ENCODE peak calls at places on chromosomes 11 and 22, in nine cellular contexts. J, E, U, B, N, V, K, C and D are unnamed samples.

GRCh38 chr11:76114238-76114637 is 92.1 kb downstream of the WNT11 start:
- DNase-seq in J (no peak), N (no peak), B (no peak), V (no peak), E (no peak), K (no peak), C (no peak), U (no peak), D (no peak)

GRCh38 chr11:36391062-36391461 is 95.0 kb downstream of the PRR5L start:
- DNase-seq in V (no peak), J (no peak), K (no peak), B (no peak), N (no peak), C (no peak), E (no peak), U (peak; percentile 56), D (no peak)

GRCh38 chr11:65695459-65696241 is 16.4 kb upstream of the KAT5 start:
- DNase-seq in N (no peak), B (peak; percentile 51), U (peak; percentile 72), V (no peak), J (no peak), E (no peak), K (peak; percentile 19), C (no peak), D (no peak)

GRCh38 chr22:35887296-35887875 is 141.2 kb downstream of the RBFOX2 start:
- DNase-seq in E (no peak), B (no peak), J (no peak), C (no peak), N (no peak), V (no peak), U (no peak), K (no peak), D (peak; percentile 13)

GRCh38 chr11:75583710-75584658 is 21.9 kb downstream of the SERPINH1 start:
- DNase-seq in B (peak; percentile 79), U (peak; percentile 94), E (no peak), K (peak; percentile 62), C (no peak), N (no peak), V (peak; percentile 82), J (no peak), D (no peak)

GRCh38 chr11:86954288-86955110 is 696 bp downstream of the FZD4 start:
- DNase-seq in N (no peak), E (no peak), C (no peak), V (peak; percentile 64), U (peak; percentile 80), K (no peak), J (no peak), B (no peak), D (no peak)

GRCh38 chr22:43446881-43447280 is 35.1 kb downstream of the MPPED1 start:
- DNase-seq in C (no peak), B (no peak), V (no peak), J (no peak), U (no peak), N (no peak), E (no peak), K (no peak), D (no peak)

GRCh38 chr11:61744609-61745156 is 7.8 kb upstream of the MYRF start:
- DNase-seq in B (no peak), C (no peak), J (no peak), U (no peak), V (no peak), K (no peak), N (no peak), E (no peak), D (no peak)

GRCh38 chr11:88555018-88555828 is 217.7 kb upstream of the CTSC start:
- DNase-seq in E (no peak), K (no peak), J (peak; percentile 97), V (no peak), N (no peak), C (no peak), B (peak; percentile 98), U (no peak), D (peak; percentile 93)

GRCh38 chr11:12845739-12846358 is 163.3 kb upstream of the RASSF10 start:
- DNase-seq in C (no peak), B (no peak), V (no peak), J (peak; percentile 17), K (peak; percentile 39), E (no peak), N (no peak), U (peak; percentile 65), D (no peak)

GRCh38 chr11:65452806-65453490 is 30.4 kb downstream of the NEAT1 start:
- DNase-seq in B (peak; percentile 82), V (no peak), C (no peak), N (no peak), U (no peak), E (no peak), K (no peak), J (peak; percentile 92), D (no peak)